ENCODE peak calls at places on chromosomes 16 and 17, in six cellular contexts. H is kidney tubule cell; X is non-pigmented ciliary epithelial cell; T is activated naive CD8-positive, alpha-beta T cell treated with anti-CD3 and anti-CD28 coated beads, Interleukin-2, amount 50 U/mL, for 24 hours; W is anterior cingulate cortex; A is amygdala. S is an unnamed sample.

GRCh38 chr17:79844869-79845600 is 5.8 kb upstream of the CBX4 start:
- DNase-seq in H (peak; percentile 32), X (no peak), T (peak; percentile 65), W (peak; percentile 24), A (no peak), S (no peak)

GRCh38 chr17:19720210-19720475 is 3.8 kb upstream of the SLC47A2 start:
- DNase-seq in H (no peak), X (no peak), T (no peak), W (no peak), A (no peak), S (no peak)

GRCh38 chr17:28130455-28130854 is 88.0 kb downstream of the NLK start:
- DNase-seq in H (no peak), X (no peak), T (no peak), W (no peak), A (no peak), S (no peak)

GRCh38 chr17:77366206-77366557 is 225.4 kb downstream of the SEC14L1 start:
- DNase-seq in H (no peak), X (no peak), T (no peak), W (no peak), A (no peak), S (no peak)

GRCh38 chr17:9266031-9266680 is 244.8 kb downstream of the NTN1 start:
- DNase-seq in H (peak; percentile 44), X (no peak), T (no peak), W (no peak), A (no peak), S (no peak)

GRCh38 chr17:47888293-47888692 is 7.7 kb upstream of the SP2 start:
- DNase-seq in H (no peak), X (no peak), T (no peak), W (no peak), A (no peak), S (no peak)

GRCh38 chr16:50193594-50193993 is 40.5 kb downstream of the TENT4B start:
- DNase-seq in H (peak; percentile 88), X (no peak), T (no peak), W (no peak), A (no peak), S (no peak)

GRCh38 chr16:17468611-17469010 is 2.1 kb downstream of the XYLT1 start:
- DNase-seq in H (no peak), X (no peak), T (no peak), W (no peak), A (no peak), S (no peak)

GRCh38 chr17:81057079-81057730 is 22.3 kb downstream of the BAIAP2 start:
- DNase-seq in H (peak; percentile 45), X (no peak), T (no peak), W (peak; percentile 78), A (no peak), S (no peak)

GRCh38 chr16:15639061-15639568 is 3.8 kb downstream of the MARF1 start:
- DNase-seq in H (no peak), X (no peak), T (peak; percentile 31), W (no peak), A (no peak), S (no peak)

GRCh38 chr16:787978-788398 is at the start of gene RPUSD1:
- DNase-seq in H (no peak), X (no peak), T (no peak), W (no peak), A (no peak), S (no peak)

GRCh38 chr17:42286411-42287295 is 1.6 kb upstream of the STAT5A start:
- DNase-seq in H (no peak), X (no peak), T (no peak), W (no peak), A (no peak), S (no peak)

GRCh38 chr16:89324056-89325010 is 106.8 kb downstream of the ZNF778 start:
- DNase-seq in H (peak; percentile 45), X (peak; percentile 83), T (peak; percentile 67), W (no peak), A (no peak), S (no peak)

GRCh38 chr16:51084074-51084928 is 66.8 kb downstream of the SALL1 start:
- DNase-seq in H (peak; percentile 24), X (no peak), T (no peak), W (no peak), A (no peak), S (no peak)

GRCh38 chr17:5931611-5932010 is 138.6 kb upstream of the WSCD1 start:
- DNase-seq in H (peak; percentile 7), X (no peak), T (no peak), W (peak; percentile 27), A (no peak), S (no peak)

GRCh38 chr17:15744091-15744676 is 12.1 kb downstream of the TBC1D26 start:
- DNase-seq in H (no peak), X (no peak), T (no peak), W (no peak), A (no peak), S (no peak)

GRCh38 chr17:48444531-48445247 is 14.7 kb upstream of the SKAP1 start:
- DNase-seq in H (peak; percentile 53), X (no peak), T (peak; percentile 49), W (no peak), A (no peak), S (no peak)

GRCh38 chr17:20975566-20975965 is 67.2 kb downstream of the USP22 start:
- DNase-seq in H (peak; percentile 32), X (no peak), T (no peak), W (no peak), A (no peak), S (no peak)

GRCh38 chr16:61829631-61830030 is 206.6 kb downstream of the CDH8 start:
- DNase-seq in H (no peak), X (no peak), T (no peak), W (no peak), A (no peak), S (no peak)

GRCh38 chr17:74671031-74671771 is 41.5 kb downstream of the CD300LF start:
- DNase-seq in H (peak; percentile 60), X (peak; percentile 17), T (peak; percentile 77), W (peak; percentile 40), A (peak; percentile 10), S (peak; percentile 5)

GRCh38 chr16:81571175-81571574 is 126.6 kb downstream of the CMIP start:
- DNase-seq in H (no peak), X (no peak), T (no peak), W (no peak), A (no peak), S (no peak)

GRCh38 chr17:76004750-76005262 is 4.2 kb downstream of the CDK3 start:
- DNase-seq in H (peak; percentile 50), X (no peak), T (no peak), W (no peak), A (no peak), S (no peak)

S was measured in AG09309.